ENCODE peak calls at places on chromosomes 12 and 14, in nine cellular contexts. J is transverse colon; I is heart left ventricle; Z is testis; P is HepG2; E is mammary epithelial cell; H is AG04450; F is uterus; W is CD8-positive, alpha-beta T cell. U is an unnamed sample.

GRCh38 chr14:105203057-105203494 is 22.0 kb upstream of the NUDT14 start:
- DNase-seq in J (peak; percentile 80), I (peak; percentile 85), Z (peak; percentile 78), P (no peak), E (peak; percentile 28), H (peak; percentile 32), F (peak; percentile 75), W (peak; percentile 70), U (peak; percentile 84)

GRCh38 chr14:95255013-95255412 is 64.7 kb downstream of the CLMN start:
- DNase-seq in J (no peak), I (no peak), Z (no peak), P (no peak), E (no peak), H (no peak), F (no peak), W (no peak), U (no peak)

GRCh38 chr14:20469242-20469889 is at the start of gene PNP:
- DNase-seq in J (peak; percentile 97), I (peak; percentile 92), Z (peak; percentile 92), P (peak; percentile 88), E (peak; percentile 88), H (peak; percentile 65), F (peak; percentile 78), W (peak; percentile 85), U (peak; percentile 95)

GRCh38 chr12:75528272-75528671 is 16.9 kb upstream of the KRR1 start:
- DNase-seq in J (no peak), I (no peak), Z (no peak), P (no peak), E (no peak), H (no peak), F (no peak), W (no peak), U (no peak)

GRCh38 chr14:52948836-52949235 is 2.0 kb downstream of the FERMT2 start:
- DNase-seq in J (no peak), I (no peak), Z (no peak), P (no peak), E (no peak), H (no peak), F (no peak), W (no peak), U (no peak)

GRCh38 chr14:67373347-67373746 is 13.2 kb downstream of the EIF2S1 start:
- DNase-seq in J (no peak), I (no peak), Z (no peak), P (no peak), E (peak; percentile 16), H (no peak), F (no peak), W (no peak), U (no peak)

GRCh38 chr12:96814200-96814599 is 92.9 kb upstream of the NEDD1 start:
- DNase-seq in J (no peak), I (no peak), Z (no peak), P (no peak), E (no peak), H (no peak), F (no peak), W (no peak), U (peak; percentile 10)

GRCh38 chr14:73237219-73237785 is at the start of gene PAPLN:
- DNase-seq in J (peak; percentile 61), I (no peak), Z (no peak), P (no peak), E (peak; percentile 20), H (no peak), F (no peak), W (no peak), U (peak; percentile 43)

GRCh38 chr14:69636051-69636639 is 24.7 kb downstream of the SUSD6 start:
- DNase-seq in J (no peak), I (no peak), Z (no peak), P (no peak), E (no peak), H (no peak), F (no peak), W (no peak), U (no peak)

GRCh38 chr14:102505775-102506598 is 3.6 kb downstream of the ANKRD9 start:
- DNase-seq in J (no peak), I (no peak), Z (no peak), P (no peak), E (no peak), H (no peak), F (no peak), W (no peak), U (no peak)

GRCh38 chr14:105206873-105207272 is 25.8 kb upstream of the NUDT14 start:
- DNase-seq in J (no peak), I (peak; percentile 40), Z (no peak), P (no peak), E (no peak), H (no peak), F (no peak), W (no peak), U (no peak)

GRCh38 chr12:79055926-79056674 is 191.5 kb downstream of the SYT1 start:
- DNase-seq in J (no peak), I (no peak), Z (no peak), P (no peak), E (peak; percentile 82), H (peak; percentile 53), F (no peak), W (no peak), U (peak; percentile 73)

GRCh38 chr14:76958975-76959710 is 69.4 kb downstream of the IRF2BPL start:
- DNase-seq in J (no peak), I (peak; percentile 59), Z (no peak), P (peak; percentile 81), E (peak; percentile 97), H (no peak), F (no peak), W (no peak), U (peak; percentile 65)

GRCh38 chr14:62709773-62710172 is 335.5 kb downstream of the KCNH5 start:
- DNase-seq in J (no peak), I (no peak), Z (no peak), P (no peak), E (no peak), H (no peak), F (no peak), W (no peak), U (no peak)
- H3K9me3 ChIP-seq in J (no peaks in the 10 kb centered on the region), I (no peaks in the 10 kb centered on the region), Z (no peaks in the 10 kb centered on the region), P (no peaks in the 10 kb centered on the region), E (no peaks in the 10 kb centered on the region), H (no peaks in the 10 kb centered on the region), F (no peaks in the 10 kb centered on the region), W (no peaks in the 10 kb centered on the region), U (no peaks in the 10 kb centered on the region)

DNA sequence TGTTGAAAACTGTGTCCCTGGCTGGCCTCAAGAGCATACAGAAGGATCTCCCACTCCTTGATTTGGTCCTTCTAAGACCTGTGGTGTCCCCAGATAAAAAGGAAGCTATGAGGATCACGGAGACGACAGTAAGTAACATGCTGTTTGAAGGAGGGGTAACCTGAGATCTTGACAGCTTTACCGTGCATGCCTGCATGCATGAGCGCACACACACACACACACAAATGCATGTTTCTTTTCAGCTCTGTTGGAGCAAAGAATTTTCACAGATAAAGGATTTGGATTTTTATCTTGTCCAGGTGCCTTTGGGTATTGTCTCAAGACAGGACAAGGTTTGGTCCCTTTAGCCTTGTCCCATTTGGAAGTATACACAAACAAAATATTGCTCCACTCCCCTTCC is 411.6 kb upstream of the CCDC196 start:
- DNase-seq in J (no peak), I (no peak), Z (no peak), P (no peak), E (no peak), H (no peak), F (no peak), W (no peak), U (no peak)
- H3K4me3 ChIP-seq in J (no peak overlapping the region), I (no peak overlapping the region), Z (no peak overlapping the region), P (no peak overlapping the region), E (no peak overlapping the region), H (no peak overlapping the region), F (no peak overlapping the region), W (no peak overlapping the region), U (no peak overlapping the region)

GRCh38 chr12:38154096-38155019 is 162.2 kb upstream of the ALG10B start:
- DNase-seq in J (no peak), I (no peak), Z (no peak), P (no peak), E (no peak), H (no peak), F (no peak), W (no peak), U (no peak)

GRCh38 chr12:38152816-38153736 is 163.5 kb upstream of the ALG10B start:
- DNase-seq in J (no peak), I (no peak), Z (no peak), P (no peak), E (no peak), H (no peak), F (no peak), W (no peak), U (no peak)

GRCh38 chr12:38153737-38154061 is 162.9 kb upstream of the ALG10B start:
- DNase-seq in J (no peak), I (no peak), Z (no peak), P (no peak), E (no peak), H (no peak), F (no peak), W (no peak), U (no peak)

GRCh38 chr12:38149395-38150073 is 167.0 kb upstream of the ALG10B start:
- DNase-seq in J (no peak), I (no peak), Z (no peak), P (no peak), E (peak; percentile 79), H (no peak), F (no peak), W (no peak), U (no peak)

DNA sequence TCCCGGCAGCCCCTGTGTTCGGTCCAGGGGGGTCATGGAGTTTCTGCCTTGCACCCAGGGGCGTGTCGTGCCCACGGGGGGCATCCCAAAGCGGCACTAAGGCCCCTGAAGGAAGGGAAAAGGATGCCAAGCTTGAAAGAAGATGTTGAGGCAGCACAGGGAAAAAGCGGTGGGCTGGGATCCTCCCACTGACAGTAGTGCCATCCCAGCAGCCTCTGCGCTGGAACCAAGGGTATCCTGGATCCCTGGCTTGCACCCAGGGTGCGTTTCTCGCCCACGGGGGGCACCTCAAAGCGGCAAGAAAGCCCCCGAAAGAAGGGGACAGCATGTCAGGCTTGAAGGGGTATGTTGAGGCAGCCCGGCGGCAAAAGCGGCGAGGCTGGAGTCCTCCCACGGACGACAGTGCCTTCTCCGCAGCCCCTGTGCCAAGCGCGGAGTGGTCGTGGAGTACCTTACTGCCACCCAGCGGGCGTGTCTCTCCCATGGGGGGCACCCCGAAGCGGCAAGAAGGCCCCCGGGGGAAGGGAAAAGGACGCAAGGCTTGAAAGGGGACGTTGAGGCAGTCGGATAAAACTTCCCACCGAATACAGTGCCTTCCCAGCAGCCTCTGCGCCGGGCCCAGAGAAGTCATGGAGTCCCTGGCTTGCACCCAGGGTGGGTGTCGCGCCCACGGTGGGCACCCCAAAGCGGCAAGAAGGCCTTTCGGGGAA is 164.4 kb upstream of the ALG10B start:
- DNase-seq in J (no peak), I (no peak), Z (no peak), P (no peak), E (no peak), H (no peak), F (no peak), W (no peak), U (no peak)
- H3K9me3 ChIP-seq in J (no peaks in the 10 kb centered on the region), I (no peaks in the 10 kb centered on the region), Z (no peaks in the 10 kb centered on the region), P (peaks cover 14% of the 10 kb centered on the region), E (peaks cover 3% of the 10 kb centered on the region), H (peaks cover 86% of the 10 kb centered on the region), F (no peaks in the 10 kb centered on the region), W (no peaks in the 10 kb centered on the region), U (no peaks in the 10 kb centered on the region)

DNA sequence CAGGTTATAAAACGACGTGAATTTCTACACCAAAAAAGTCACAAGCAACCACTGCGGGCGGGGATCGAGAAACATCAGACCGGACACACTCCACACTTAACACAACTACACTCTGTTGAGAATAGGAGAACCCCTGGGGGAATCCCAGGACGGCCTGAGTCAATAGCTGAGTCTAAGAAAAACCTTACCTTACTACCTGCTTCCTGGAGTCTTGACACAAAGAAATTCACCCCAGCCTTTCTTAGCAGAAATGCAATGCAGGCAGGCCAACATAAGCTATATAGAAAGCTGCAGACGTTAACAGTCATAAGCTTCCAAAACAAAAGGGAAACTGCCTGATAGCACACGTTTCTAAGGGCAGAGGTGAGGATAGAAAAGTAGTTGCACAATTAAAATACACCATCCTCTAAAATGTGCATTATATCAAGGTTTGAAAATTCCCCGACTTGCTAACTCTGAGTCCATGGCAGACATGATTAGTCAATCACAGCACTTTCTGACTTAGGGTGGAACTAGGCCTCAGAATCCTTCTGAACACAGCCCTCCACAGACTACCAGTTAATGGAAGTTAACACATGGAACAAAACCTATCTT is 68.0 kb downstream of the CCDC88C start:
- DNase-seq in J (no peak), I (no peak), Z (no peak), P (no peak), E (no peak), H (no peak), F (no peak), W (peak; percentile 61), U (no peak)
- H3K4me3 ChIP-seq in J (no peak overlapping the region), I (no peak overlapping the region), Z (no peak overlapping the region), P (no peak overlapping the region), E (no peak overlapping the region), H (no peak overlapping the region), F (no peak overlapping the region), W (no peak overlapping the region), U (no peak overlapping the region)

U was measured in GM23248.